ENCODE peak calls at places on chromosomes 3 and 15, in nine cellular contexts. B, X, T, G, A, H, E, N and R are unnamed samples.

GRCh38 chr3:185215873-185216586 is 37.8 kb downstream of the EHHADH start:
- DNase-seq in B (no peak), X (peak), T (no peak), G (peak), A (no peak), H (no peak), E (no peak), N (no peak), R (peak)

GRCh38 chr3:96538186-96538585 is 276.2 kb upstream of the EPHA6 start:
- DNase-seq in B (no peak), X (no peak), T (no peak), G (no peak), A (no peak), H (no peak), E (no peak), N (no peak), R (no peak)

GRCh38 chr15:87849181-87849580 is 407.4 kb downstream of the NTRK3 start:
- DNase-seq in B (no peak), X (peak), T (no peak), G (no peak), A (no peak), H (no peak), E (no peak), N (no peak), R (no peak)

GRCh38 chr3:115806501-115806900 is 183.2 kb downstream of the GAP43 start:
- DNase-seq in B (no peak), X (peak), T (no peak), G (no peak), A (no peak), H (no peak), E (no peak), N (no peak), R (peak)

GRCh38 chr3:153293222-153293621 is 131.2 kb downstream of the RAP2B start:
- DNase-seq in B (no peak), X (peak), T (no peak), G (no peak), A (no peak), H (no peak), E (no peak), N (no peak), R (peak)

GRCh38 chr3:16523778-16524177 is 10.3 kb upstream of the RFTN1 start:
- DNase-seq in B (no peak), X (peak), T (no peak), G (no peak), A (no peak), H (no peak), E (no peak), N (no peak), R (peak)

GRCh38 chr15:60396964-60397771 is 618 bp downstream of the ANXA2 start:
- DNase-seq in B (peak), X (peak), T (peak), G (peak), A (no peak), H (peak), E (peak), N (peak), R (peak)

GRCh38 chr3:126487151-126487771 is 11.6 kb upstream of the ZXDC start:
- DNase-seq in B (peak), X (no peak), T (no peak), G (no peak), A (no peak), H (no peak), E (no peak), N (no peak), R (no peak)

GRCh38 chr3:190432216-190432615 is 17.5 kb downstream of the TMEM207 start:
- DNase-seq in B (no peak), X (peak), T (no peak), G (no peak), A (no peak), H (no peak), E (no peak), N (no peak), R (no peak)

GRCh38 chr3:53036063-53036619 is 9.7 kb downstream of the SFMBT1 start:
- DNase-seq in B (no peak), X (no peak), T (no peak), G (no peak), A (no peak), H (no peak), E (no peak), N (no peak), R (no peak)

GRCh38 chr3:122679467-122680291 is 960 bp upstream of the PARP14 start:
- DNase-seq in B (peak), X (peak), T (peak), G (no peak), A (no peak), H (no peak), E (peak), N (peak), R (peak)

GRCh38 chr3:151156618-151157216 is 46.3 kb downstream of the GPR171 start:
- DNase-seq in B (peak), X (peak), T (no peak), G (peak), A (no peak), H (no peak), E (peak), N (no peak), R (peak)

GRCh38 chr3:10337323-10338163 is 16.6 kb upstream of the SEC13 start:
- DNase-seq in B (no peak), X (no peak), T (no peak), G (peak), A (no peak), H (no peak), E (peak), N (no peak), R (no peak)

GRCh38 chr15:94119923-94120775 is 111.2 kb upstream of the MCTP2 start:
- DNase-seq in B (peak), X (peak), T (no peak), G (peak), A (peak), H (no peak), E (peak), N (no peak), R (peak)